ENCODE peak calls at places on chromosomes 11 and 22, in five cellular contexts. M, Y, N, B and A are unnamed samples.

GRCh38 chr11:12556788-12557384 is 117.3 kb upstream of the TEAD1 start:
- DNase-seq in M (peak), Y (peak), N (peak), B (peak), A (no peak)

GRCh38 chr11:106101370-106101769 is 23.9 kb downstream of the AASDHPPT start:
- DNase-seq in M (no peak), Y (no peak), N (no peak), B (no peak), A (no peak)

GRCh38 chr11:130666781-130667251 is 218.4 kb downstream of the ADAMTS15 start:
- DNase-seq in M (peak), Y (no peak), N (peak), B (no peak), A (no peak)

GRCh38 chr11:122309262-122309925 is 193.4 kb upstream of the BLID start:
- DNase-seq in M (no peak), Y (no peak), N (peak), B (no peak), A (no peak)

GRCh38 chr11:87173185-87174039 is 135.7 kb downstream of the TMEM135 start:
- DNase-seq in M (peak), Y (no peak), N (peak), B (no peak), A (no peak)

GRCh38 chr11:75717608-75718403 is at the start of gene MOGAT2:
- DNase-seq in M (no peak), Y (no peak), N (no peak), B (no peak), A (peak)

GRCh38 chr11:26944866-26945664 is 48.8 kb upstream of the FIBIN start:
- DNase-seq in M (no peak), Y (no peak), N (peak), B (no peak), A (no peak)

GRCh38 chr22:23698673-23699235 is 7.9 kb downstream of the RGL4 start:
- DNase-seq in M (no peak), Y (no peak), N (no peak), B (no peak), A (peak)

GRCh38 chr11:112526699-112527410 is 266.2 kb upstream of the PLET1 start:
- DNase-seq in M (no peak), Y (no peak), N (no peak), B (no peak), A (no peak)

GRCh38 chr11:60756307-60757032 is at the start of gene MS4A15:
- DNase-seq in M (peak), Y (peak), N (peak), B (no peak), A (no peak)

GRCh38 chr11:115672999-115673411 is 168.8 kb upstream of the CADM1 start:
- DNase-seq in M (no peak), Y (no peak), N (peak), B (no peak), A (no peak)

GRCh38 chr11:62786318-62787004 is 741 bp upstream of the TMEM179B start:
- DNase-seq in M (peak), Y (peak), N (peak), B (peak), A (peak)
- TF ChIP-seq CTCF in M (peak), Y (peak), N (peak), B (peak), A (peak)

GRCh38 chr11:77073328-77074001 is 6.7 kb downstream of the CAPN5 start:
- DNase-seq in M (peak), Y (peak), N (peak), B (peak), A (peak)
- TF ChIP-seq CTCF in M (peak), Y (peak), N (peak), B (no peak), A (peak)

GRCh38 chr11:63838150-63838681 is 694 bp upstream of the MARK2 start:
- DNase-seq in M (no peak), Y (peak), N (no peak), B (no peak), A (no peak)

GRCh38 chr11:63840356-63841060 is 1.6 kb downstream of the MARK2 start:
- DNase-seq in M (no peak), Y (no peak), N (peak), B (no peak), A (no peak)

GRCh38 chr11:63837719-63838118 is 1.2 kb upstream of the MARK2 start:
- DNase-seq in M (no peak), Y (no peak), N (no peak), B (no peak), A (no peak)

GRCh38 chr11:63839508-63840355 is 822 bp downstream of the MARK2 start:
- DNase-seq in M (peak), Y (no peak), N (no peak), B (peak), A (no peak)

DNA sequence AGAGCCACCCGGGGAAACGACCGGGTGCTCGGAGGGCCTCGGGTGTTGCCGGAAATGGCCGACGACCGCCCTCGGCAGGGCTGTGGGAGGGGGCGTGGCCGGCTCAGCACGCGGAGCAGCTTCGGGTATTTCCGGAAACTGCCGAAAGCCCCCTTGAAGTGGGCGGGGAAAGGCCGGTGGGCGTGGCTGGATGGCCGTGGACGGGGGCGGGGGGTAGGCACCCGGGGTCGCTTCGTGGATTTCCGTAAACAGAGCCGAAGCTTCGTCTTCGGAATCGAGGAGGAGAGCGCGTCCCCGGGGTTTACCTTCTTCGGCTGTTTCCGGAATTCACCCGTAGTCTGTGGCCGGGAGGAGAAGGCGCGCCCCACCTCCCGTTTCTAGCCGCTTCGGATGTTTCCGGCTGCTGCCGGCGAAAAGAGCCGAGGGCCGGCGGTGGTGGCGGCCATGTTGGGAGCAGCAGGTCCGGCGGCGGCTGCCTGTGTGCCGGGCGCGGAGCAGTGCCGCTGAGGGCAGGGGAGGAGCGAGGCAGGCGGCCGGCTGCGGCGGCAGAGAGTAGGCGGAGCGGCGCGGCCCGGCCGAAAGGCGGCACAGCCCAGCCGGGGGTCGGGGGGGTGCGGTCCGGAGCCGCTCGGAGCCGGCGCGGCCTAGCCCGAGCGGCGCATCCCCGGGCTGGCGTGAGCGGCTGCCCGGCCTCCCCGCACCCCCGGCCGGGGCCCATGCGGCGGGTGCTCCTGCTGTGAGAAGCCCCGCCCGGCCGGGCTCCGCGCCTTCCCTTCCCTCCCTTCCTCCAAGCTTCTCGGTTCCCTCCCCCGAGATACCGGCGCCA is at the start of gene MARK2:
- DNase-seq in M (peak), Y (peak), N (peak), B (peak), A (peak)
- TF ChIP-seq CTCF in M (no peak), Y (no peak), N (no peak), B (no peak), A (no peak)

DNA sequence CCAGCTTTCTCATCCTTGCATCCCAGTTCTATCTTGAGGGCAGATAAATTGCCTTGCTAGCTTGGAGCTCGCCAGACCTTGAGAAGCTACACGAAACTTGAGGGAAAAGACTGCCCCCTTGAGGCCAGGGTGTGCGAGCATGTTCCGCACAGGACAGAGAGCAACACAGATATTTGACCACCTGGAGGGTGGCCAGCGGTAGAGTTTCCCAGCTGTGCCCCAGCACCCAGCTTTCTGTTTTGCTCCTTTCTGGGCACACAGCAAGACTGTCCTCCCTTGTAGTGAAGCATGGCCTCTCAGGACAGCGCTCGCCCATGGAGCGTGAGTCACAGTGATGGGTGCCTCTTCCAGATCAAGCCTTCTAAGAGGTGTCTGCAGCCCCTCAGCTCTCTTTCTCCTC is 23.5 kb downstream of the SPATA19 start:
- DNase-seq in M (peak), Y (no peak), N (no peak), B (peak), A (no peak)
- TF ChIP-seq CTCF in M (peak), Y (no peak), N (peak), B (peak), A (no peak)

GRCh38 chr22:17638182-17638431 is 450 bp upstream of the BCL2L13 start:
- DNase-seq in M (no peak), Y (no peak), N (no peak), B (no peak), A (no peak)
- TF ChIP-seq CTCF in M (no peak), Y (no peak), N (peak), B (no peak), A (no peak)

DNA sequence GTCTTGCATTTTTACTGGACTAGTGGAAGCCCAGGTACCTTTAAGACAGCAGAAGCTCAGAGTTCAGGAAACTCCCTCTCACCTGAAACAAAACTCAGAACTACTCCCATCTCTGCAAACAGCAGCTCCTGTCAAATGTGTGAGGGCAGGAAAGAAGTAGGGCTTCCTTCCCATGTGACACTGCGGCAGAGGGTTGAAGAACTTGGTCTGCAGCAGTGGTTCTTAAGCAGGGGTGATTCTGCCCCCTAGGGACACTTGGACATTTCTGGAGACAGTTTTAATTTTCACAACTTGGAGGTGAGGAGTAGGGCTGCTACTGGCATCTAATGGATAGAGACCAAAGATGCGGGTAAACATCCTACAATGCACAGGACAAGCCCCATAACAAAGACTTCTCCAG is 63.4 kb downstream of the RCN1 start:
- DNase-seq in M (peak), Y (no peak), N (peak), B (no peak), A (no peak)
- TF ChIP-seq CTCF in M (peak), Y (no peak), N (peak), B (no peak), A (no peak)

DNA sequence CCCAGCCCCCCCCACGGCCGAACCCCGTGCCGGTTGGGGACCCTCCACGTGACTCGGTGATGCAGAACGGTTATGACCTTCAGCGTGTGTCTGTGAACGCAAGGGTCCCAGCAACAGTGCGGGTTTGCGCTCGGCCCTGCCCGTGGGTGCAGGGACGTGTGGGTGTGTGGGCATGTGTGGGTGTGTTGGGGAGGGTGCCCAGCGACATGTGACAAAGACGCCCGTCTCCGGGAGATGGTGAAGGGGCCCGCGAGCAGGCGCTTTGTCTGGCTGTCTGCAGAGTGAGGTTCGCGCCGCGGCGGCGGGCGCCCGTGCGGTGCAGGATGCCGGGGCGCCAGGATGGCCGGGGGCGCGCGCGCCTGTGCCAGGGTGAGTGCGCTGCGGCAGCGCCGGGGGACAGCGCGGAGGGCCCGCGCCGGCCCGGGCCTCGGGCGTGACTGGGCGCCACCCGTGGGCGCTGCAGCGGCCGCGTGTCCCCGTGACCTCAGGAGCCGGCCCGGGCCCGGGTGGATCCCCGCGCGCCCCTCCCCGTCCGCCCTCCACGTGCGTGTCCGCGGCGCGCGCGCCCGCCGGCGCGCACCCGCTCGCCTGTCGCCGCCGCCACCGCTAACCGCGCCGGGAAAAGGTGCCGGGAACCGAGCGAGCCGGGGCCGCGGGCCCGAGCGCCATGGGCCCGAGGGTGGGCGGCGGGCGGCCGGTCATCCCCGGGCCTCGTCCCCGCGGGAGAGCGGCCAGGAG is at the start of gene LRFN4:
- DNase-seq in M (peak), Y (no peak), N (no peak), B (peak), A (no peak)
- TF ChIP-seq CTCF in M (no peak), Y (no peak), N (no peak), B (no peak), A (no peak)